ENCODE peak calls at places on chromosomes 16 and 17, in seven cellular contexts. K is CD4-positive, alpha-beta T cell; F is astrocyte of the spinal cord; B is activated T-helper 1 cell treated with anti-CD3 and anti-CD28 coated beads, Interleukin-12 subunit alpha, Interleukin-12 subunit beta, Interleukin-2, Interleukin-4 antibody, amounts not matched to agents 30 ng/mL and 10 ng/mL and 1 ng/mL, durations not matched to agents 14 hours and 24 hours and 36 hours; J is GM23338; M is AG20443; Q is KBM-7. P is an unnamed sample.

GRCh38 chr16:53984936-53985335 is 281.0 kb downstream of the FTO start:
- DNase-seq in K (no peak), F (no peak), B (no peak), J (no peak), M (no peak), Q (no peak), P (no peak)

GRCh38 chr17:79742589-79742918 is 11.8 kb downstream of the ENPP7 start:
- DNase-seq in K (no peak), F (no peak), B (no peak), J (no peak), M (no peak), Q (no peak), P (no peak)

GRCh38 chr16:84054916-84055315 is 12.3 kb upstream of the SLC38A8 start:
- DNase-seq in K (no peak), F (no peak), B (no peak), J (peak), M (no peak), Q (no peak), P (peak)

GRCh38 chr17:48544356-48545021 is 420 bp downstream of the HOXB2 start:
- DNase-seq in K (peak), F (peak), B (peak), J (peak), M (peak), Q (peak), P (no peak)

GRCh38 chr17:75487351-75488070 is 27.8 kb downstream of the CASKIN2 start:
- DNase-seq in K (peak), F (no peak), B (peak), J (no peak), M (no peak), Q (peak), P (no peak)

GRCh38 chr17:69854381-69854780 is 220.6 kb upstream of the KCNJ16 start:
- DNase-seq in K (no peak), F (no peak), B (no peak), J (no peak), M (no peak), Q (no peak), P (no peak)

GRCh38 chr16:88377961-88378360 is 4.8 kb upstream of the ZNF469 start:
- DNase-seq in K (no peak), F (no peak), B (no peak), J (no peak), M (no peak), Q (no peak), P (no peak)

GRCh38 chr17:77011173-77012011 is 129.4 kb upstream of the SEC14L1 start:
- DNase-seq in K (peak), F (peak), B (no peak), J (peak), M (peak), Q (peak), P (no peak)

GRCh38 chr16:86077243-86077940 is 178.4 kb downstream of the IRF8 start:
- DNase-seq in K (no peak), F (no peak), B (no peak), J (no peak), M (no peak), Q (no peak), P (no peak)

GRCh38 chr17:66567234-66568170 is 265.1 kb downstream of the PRKCA start:
- DNase-seq in K (peak), F (peak), B (peak), J (peak), M (peak), Q (peak), P (peak)

GRCh38 chr17:49437696-49438438 is 23.2 kb upstream of the PHB1 start:
- DNase-seq in K (no peak), F (no peak), B (no peak), J (no peak), M (no peak), Q (no peak), P (no peak)

GRCh38 chr16:87850009-87851006 is 19.0 kb downstream of the SLC7A5 start:
- DNase-seq in K (peak), F (peak), B (peak), J (peak), M (peak), Q (peak), P (peak)

GRCh38 chr17:50658602-50659001 is 23.9 kb downstream of the ABCC3 start:
- DNase-seq in K (no peak), F (no peak), B (no peak), J (no peak), M (peak), Q (no peak), P (no peak)

GRCh38 chr16:8047711-8048110 is 542.6 kb downstream of the TMEM114 start:
- DNase-seq in K (no peak), F (no peak), B (no peak), J (no peak), M (no peak), Q (no peak), P (no peak)

GRCh38 chr16:86953631-86954465 is 363.3 kb downstream of the C16orf95 start:
- DNase-seq in K (no peak), F (no peak), B (no peak), J (peak), M (no peak), Q (no peak), P (no peak)

GRCh38 chr16:58426960-58427359 is 34.7 kb downstream of the GINS3 start:
- DNase-seq in K (no peak), F (no peak), B (no peak), J (no peak), M (no peak), Q (no peak), P (no peak)

GRCh38 chr16:27974896-27975540 is 88.5 kb downstream of the GSG1L start:
- DNase-seq in K (no peak), F (no peak), B (no peak), J (no peak), M (no peak), Q (no peak), P (no peak)

P was measured in iPS-NIHi11.